ENCODE peak calls at places on chromosomes 16 and 17, in nine cellular contexts. B is body of pancreas; J is endothelial cell; E is psoas muscle; C is activated B cell treated with CpG ODN at 0.5 μM for 24 hours; U is CD4-positive, alpha-beta T cell; Q is left lung; M is AG10803; X is keratinocyte. S is an unnamed sample.
A peak's percentile ranks its signal among the peaks of the same experiment; 100 is the strongest.

GRCh38 chr16:85928411-85928820 is 29.5 kb downstream of the IRF8 start:
- DNase-seq in B (peak; percentile 22), Q (no peak), M (peak; percentile 52), U (no peak), J (no peak), C (no peak), E (peak; percentile 64), X (no peak), S (no peak)

GRCh38 chr16:85415196-85415988 is 197.7 kb upstream of the GSE1 start:
- DNase-seq in X (no peak), E (peak; percentile 62), U (no peak), Q (no peak), J (peak; percentile 2), B (peak; percentile 35), M (no peak), C (peak; percentile 10), S (peak; percentile 44)

GRCh38 chr17:32020943-32021617 is 13.9 kb downstream of the LRRC37B start:
- DNase-seq in E (no peak), J (no peak), C (no peak), Q (no peak), X (no peak), M (peak; percentile 23), B (no peak), U (no peak), S (no peak)

GRCh38 chr16:74724820-74725549 is 24.3 kb upstream of the MLKL start:
- DNase-seq in B (no peak), C (no peak), U (no peak), M (no peak), X (no peak), E (peak; percentile 36), J (no peak), Q (no peak), S (no peak)

GRCh38 chr17:42067371-42068180 is 17.2 kb upstream of the C17orf113 start:
- DNase-seq in C (peak; percentile 66), U (peak; percentile 56), X (peak; percentile 9), J (peak; percentile 80), M (peak; percentile 24), E (peak; percentile 90), Q (peak; percentile 54), B (peak; percentile 75), S (no peak)

GRCh38 chr17:66443601-66444000 is 141.2 kb downstream of the PRKCA start:
- DNase-seq in U (no peak), Q (no peak), B (no peak), M (no peak), J (no peak), C (no peak), X (no peak), E (no peak), S (no peak)

GRCh38 chr16:67029249-67030096 is 524 bp downstream of the CBFB start:
- DNase-seq in C (peak; percentile 68), E (peak; percentile 86), U (peak; percentile 42), X (no peak), J (peak; percentile 53), Q (peak; percentile 70), B (peak; percentile 68), M (peak; percentile 61), S (no peak)

GRCh38 chr16:88810868-88811599 is 694 bp downstream of the APRT start:
- DNase-seq in X (no peak), C (peak; percentile 70), E (peak; percentile 91), U (peak; percentile 53), J (peak; percentile 41), Q (peak; percentile 83), B (peak; percentile 81), M (peak; percentile 71), S (peak; percentile 74)

GRCh38 chr16:80910434-80910833 is 96.3 kb downstream of the CMC2 start:
- DNase-seq in U (no peak), J (no peak), X (no peak), B (no peak), E (no peak), M (no peak), C (no peak), Q (no peak), S (no peak)

GRCh38 chr17:55897301-55897700 is 146.4 kb downstream of the PCTP start:
- DNase-seq in J (no peak), X (no peak), B (peak; percentile 33), U (no peak), E (peak; percentile 64), Q (no peak), C (no peak), M (no peak), S (no peak)

GRCh38 chr17:7060165-7060890 is 16.4 kb upstream of the SLC16A11 start:
- DNase-seq in X (peak; percentile 75), U (no peak), C (no peak), E (no peak), M (no peak), J (no peak), B (no peak), Q (no peak), S (no peak)

GRCh38 chr17:80307994-80308671 is 47.5 kb downstream of the RNF213 start:
- DNase-seq in E (no peak), M (no peak), J (no peak), C (no peak), Q (no peak), B (no peak), U (no peak), X (no peak), S (no peak)

GRCh38 chr17:82440991-82441627 is 9.4 kb downstream of the CYBC1 start:
- DNase-seq in M (no peak), X (no peak), Q (no peak), B (no peak), J (no peak), E (peak; percentile 79), U (no peak), C (no peak), S (no peak)

GRCh38 chr17:41624208-41625101 is at the start of gene KRT17:
- DNase-seq in J (no peak), C (no peak), M (no peak), U (no peak), E (no peak), B (peak; percentile 33), Q (no peak), X (peak; percentile 94), S (peak; percentile 88)

DNA sequence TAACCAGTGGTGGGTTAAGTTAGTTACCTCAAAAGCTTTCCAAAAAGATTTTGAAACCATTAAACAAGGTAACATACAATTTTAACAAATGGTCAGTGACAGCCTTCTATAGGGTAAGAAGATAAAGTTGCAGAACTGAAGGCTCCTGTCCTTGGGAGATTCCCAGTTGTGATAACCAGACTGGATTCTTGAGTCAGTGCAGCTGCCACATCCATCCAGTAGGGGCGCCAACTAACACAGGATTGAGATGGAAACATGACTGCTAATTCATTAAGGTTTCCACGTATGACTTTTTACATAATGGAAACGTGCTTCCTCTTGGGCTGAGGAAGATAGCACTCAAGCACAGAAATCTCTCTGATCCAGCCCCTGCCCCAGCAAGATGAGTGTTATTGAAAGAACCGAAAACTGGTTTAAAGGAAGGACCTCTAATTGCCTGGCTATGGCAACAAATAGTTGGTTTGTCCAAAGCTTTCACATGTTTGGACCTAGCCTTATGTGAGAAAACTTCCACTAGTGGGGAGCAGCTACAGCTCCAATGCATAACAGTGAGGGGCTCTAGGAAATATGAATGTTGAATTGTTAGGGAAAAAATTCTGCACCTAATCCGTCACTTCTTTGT is 269.8 kb upstream of the MYOCD start:
- DNase-seq in C (no peak), U (no peak), M (no peak), E (no peak), B (peak; percentile 23), Q (no peak), J (peak; percentile 30), X (no peak), S (no peak)
- TF ChIP-seq CTCF in C (no peak), U (no peak), M (peak; percentile 47), E (no peak), B (no peak), Q (peak; percentile 23), J (peak; percentile 81), X (peak; percentile 61), S (peak; percentile 67)

DNA sequence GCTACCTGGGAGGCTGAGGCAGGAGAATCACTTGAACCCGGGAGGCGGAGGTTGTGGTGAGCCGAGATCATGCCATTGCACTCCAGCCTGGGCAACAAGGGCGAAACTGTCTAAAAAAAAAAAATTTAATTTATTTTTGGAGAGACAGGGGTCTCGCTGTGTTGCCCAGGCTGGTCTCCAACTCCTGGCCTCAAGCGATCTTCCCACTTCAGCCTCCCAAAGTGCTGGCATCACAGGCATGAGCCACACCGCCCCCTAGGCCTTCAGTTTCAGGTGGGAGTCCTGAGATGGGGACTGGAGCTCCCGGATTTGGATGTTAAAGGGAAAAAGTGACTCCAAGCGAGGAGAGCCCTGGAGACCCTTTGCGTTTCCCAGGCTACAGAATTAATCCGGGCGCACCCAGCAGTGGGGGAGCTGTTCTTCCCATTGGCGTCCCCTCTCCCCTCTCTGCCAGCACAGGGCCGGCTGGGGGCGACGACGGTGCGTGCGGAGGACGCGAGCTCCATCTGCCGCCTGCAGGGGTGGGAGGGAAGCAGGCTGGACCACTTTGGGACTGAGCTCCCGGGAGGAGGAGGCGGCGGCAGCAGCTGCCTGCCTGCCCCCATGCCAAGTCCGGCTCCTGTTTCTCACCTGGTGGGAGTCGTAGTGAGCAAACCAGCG is 49.3 kb upstream of the USP7 start:
- DNase-seq in U (no peak), E (no peak), B (no peak), C (no peak), X (no peak), J (peak; percentile 50), Q (no peak), M (no peak), S (peak; percentile 45)
- TF ChIP-seq CTCF in U (no peak), E (no peak), B (no peak), C (no peak), X (peak; percentile 16), J (peak; percentile 10), Q (no peak), M (no peak), S (no peak)

GRCh38 chr16:4624015-4624826 is at the start of gene MGRN1:
- DNase-seq in U (peak; percentile 86), M (peak; percentile 98), Q (peak; percentile 96), B (peak; percentile 95), E (peak; percentile 97), X (peak; percentile 38), C (peak; percentile 86), J (peak; percentile 91), S (peak; percentile 83)
- TF ChIP-seq CTCF in U (peak; percentile 98), M (peak; percentile 94), Q (peak; percentile 89), B (peak; percentile 86), E (peak; percentile 92), X (peak; percentile 95), C (peak; percentile 91), J (peak; percentile 92), S (peak; percentile 85)

DNA sequence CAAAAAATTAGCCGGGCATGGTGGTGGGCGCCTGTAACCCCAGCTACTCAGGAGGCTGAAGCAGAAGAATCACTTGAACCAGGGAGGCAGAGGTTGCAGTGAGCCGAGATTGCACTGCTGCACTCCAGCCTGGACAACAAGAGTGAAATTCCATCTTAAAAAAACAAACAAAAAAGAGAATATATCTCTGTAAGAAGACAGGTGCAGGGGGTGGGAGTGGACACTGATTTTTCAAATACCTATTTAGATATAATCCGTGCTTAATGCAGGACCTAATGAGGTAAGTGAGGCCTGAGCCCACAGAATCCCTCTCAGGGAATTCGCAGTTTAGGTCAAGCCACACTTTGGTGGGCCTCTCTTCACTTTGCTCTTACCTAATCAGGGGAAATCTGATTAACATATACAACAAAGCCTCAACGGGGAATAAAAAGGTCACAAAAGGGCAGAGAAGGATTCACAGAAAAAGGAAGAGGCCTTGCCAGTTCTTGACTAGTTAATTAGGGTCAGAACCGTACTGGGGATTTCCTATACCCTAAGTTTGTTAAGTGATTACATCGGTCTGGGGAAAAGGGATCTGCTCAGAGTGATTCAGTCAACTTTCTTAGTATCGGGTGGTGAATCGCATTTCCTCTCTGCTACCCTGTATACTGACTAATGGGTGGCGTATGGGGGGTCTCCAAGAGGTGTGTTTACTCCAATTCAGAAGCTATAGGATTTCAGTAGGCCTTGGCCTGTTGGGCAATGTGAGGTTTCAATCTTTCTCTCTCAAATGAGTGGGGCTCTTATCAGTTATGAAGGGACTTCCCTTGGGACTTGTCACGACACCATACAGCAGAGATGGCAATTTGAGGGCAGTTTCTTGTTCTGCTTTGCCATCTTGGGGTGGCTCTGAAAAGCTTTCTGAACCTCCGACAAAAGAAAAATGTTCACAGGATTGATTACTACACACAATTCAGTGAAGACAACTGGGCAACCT is 1.9 kb upstream of the NFAT5 start:
- DNase-seq in B (no peak), J (no peak), M (no peak), E (no peak), Q (no peak), U (peak; percentile 15), C (peak; percentile 27), X (no peak), S (no peak)
- TF ChIP-seq CTCF in B (no peak), J (no peak), M (no peak), E (no peak), Q (no peak), U (no peak), C (no peak), X (no peak), S (no peak)